ENCODE peak calls at places on chromosomes 4 and X, in six cellular contexts. One of them, this sample, is unnamed.

GRCh38 chrX:110293658-110294453 is 24.0 kb downstream of the AMMECR1 start:
- DNase-seq in OCI-LY7: no peak
- DNase-seq in fibroblast of lung: peak; percentile 24
- DNase-seq in astrocyte: no peak
- DNase-seq in A549: no peak
- DNase-seq in IMR-90: peak; percentile 46
- DNase-seq in this sample: no peak

GRCh38 chrX:144335402-144335801 is 451.5 kb downstream of the UBE2NL start:
- DNase-seq in IMR-90: no peak
- DNase-seq in astrocyte: no peak
- DNase-seq in fibroblast of lung: no peak
- DNase-seq in A549: no peak
- DNase-seq in OCI-LY7: no peak
- DNase-seq in this sample: no peak

GRCh38 chr4:26248647-26249046 is 72.2 kb upstream of the RBPJ start:
- DNase-seq in IMR-90: peak; percentile 88
- DNase-seq in astrocyte: peak; percentile 51
- DNase-seq in OCI-LY7: no peak
- DNase-seq in A549: no peak
- DNase-seq in fibroblast of lung: peak; percentile 93
- DNase-seq in this sample: no peak

GRCh38 chrX:152735101-152735500 is 1.5 kb downstream of the MAGEA12 start:
- DNase-seq in IMR-90: no peak
- DNase-seq in A549: no peak
- DNase-seq in OCI-LY7: no peak
- DNase-seq in fibroblast of lung: no peak
- DNase-seq in astrocyte: no peak
- DNase-seq in this sample: no peak

GRCh38 chr4:8185280-8185679 is 13.8 kb upstream of the SH3TC1 start:
- DNase-seq in OCI-LY7: no peak
- DNase-seq in astrocyte: peak; percentile 85
- DNase-seq in IMR-90: peak; percentile 84
- DNase-seq in A549: no peak
- DNase-seq in fibroblast of lung: peak; percentile 51
- DNase-seq in this sample: peak; percentile 98

GRCh38 chr4:121958777-121959176 is 6.9 kb upstream of the TRPC3 start:
- DNase-seq in IMR-90: no peak
- DNase-seq in A549: no peak
- DNase-seq in astrocyte: no peak
- DNase-seq in fibroblast of lung: no peak
- DNase-seq in OCI-LY7: no peak
- DNase-seq in this sample: no peak

GRCh38 chrX:19772306-19772705 is 115.1 kb downstream of the SH3KBP1 start:
- DNase-seq in IMR-90: peak; percentile 38
- DNase-seq in A549: no peak
- DNase-seq in fibroblast of lung: peak; percentile 50
- DNase-seq in astrocyte: no peak
- DNase-seq in OCI-LY7: no peak
- DNase-seq in this sample: peak; percentile 73

GRCh38 chr4:128519163-128519810 is 231.7 kb upstream of the PGRMC2 start:
- DNase-seq in A549: no peak
- DNase-seq in astrocyte: peak; percentile 61
- DNase-seq in OCI-LY7: no peak
- DNase-seq in IMR-90: peak; percentile 23
- DNase-seq in fibroblast of lung: peak; percentile 81
- DNase-seq in this sample: no peak

GRCh38 chr4:183797445-183798248 is 107.5 kb upstream of the STOX2 start:
- DNase-seq in astrocyte: peak; percentile 3
- DNase-seq in fibroblast of lung: peak; percentile 14
- DNase-seq in OCI-LY7: no peak
- DNase-seq in IMR-90: no peak
- DNase-seq in A549: peak; percentile 17
- DNase-seq in this sample: peak; percentile 85

GRCh38 chr4:114727426-114727825 is 128.8 kb downstream of the UGT8 start:
- DNase-seq in OCI-LY7: no peak
- DNase-seq in fibroblast of lung: no peak
- DNase-seq in IMR-90: no peak
- DNase-seq in astrocyte: no peak
- DNase-seq in A549: no peak
- DNase-seq in this sample: no peak

GRCh38 chr4:121072080-121072835 is at the start of gene NDNF:
- DNase-seq in IMR-90: peak; percentile 6
- DNase-seq in A549: no peak
- DNase-seq in astrocyte: peak; percentile 37
- DNase-seq in fibroblast of lung: peak; percentile 54
- DNase-seq in OCI-LY7: no peak
- DNase-seq in this sample: peak; percentile 85

GRCh38 chr4:8373973-8374545 is 66.5 kb downstream of the ACOX3 start:
- DNase-seq in IMR-90: no peak
- DNase-seq in A549: no peak
- DNase-seq in fibroblast of lung: no peak
- DNase-seq in OCI-LY7: no peak
- DNase-seq in astrocyte: no peak
- DNase-seq in this sample: peak; percentile 31

GRCh38 chrX:27890611-27891010 is 82.8 kb downstream of the MAGEB10 start:
- DNase-seq in A549: peak; percentile 6
- DNase-seq in astrocyte: peak; percentile 69
- DNase-seq in OCI-LY7: no peak
- DNase-seq in fibroblast of lung: peak; percentile 64
- DNase-seq in IMR-90: peak; percentile 82
- DNase-seq in this sample: no peak

GRCh38 chr4:91829531-91829930 is 474.2 kb upstream of the GRID2 start:
- DNase-seq in OCI-LY7: no peak
- DNase-seq in astrocyte: peak; percentile 19
- DNase-seq in A549: no peak
- DNase-seq in IMR-90: no peak
- DNase-seq in fibroblast of lung: no peak
- DNase-seq in this sample: no peak

GRCh38 chr4:66372706-66373105 is 702.4 kb upstream of the EPHA5 start:
- DNase-seq in OCI-LY7: no peak
- DNase-seq in IMR-90: peak; percentile 2
- DNase-seq in A549: no peak
- DNase-seq in astrocyte: no peak
- DNase-seq in fibroblast of lung: no peak
- DNase-seq in this sample: no peak

GRCh38 chrX:39008554-39008953 is 207.3 kb downstream of the MID1IP1 start:
- DNase-seq in IMR-90: no peak
- DNase-seq in fibroblast of lung: no peak
- DNase-seq in A549: no peak
- DNase-seq in astrocyte: no peak
- DNase-seq in OCI-LY7: no peak
- DNase-seq in this sample: no peak

GRCh38 chrX:134868766-134869495 is 121.9 kb upstream of the SMIM10 start:
- DNase-seq in fibroblast of lung: peak; percentile 94
- DNase-seq in A549: no peak
- DNase-seq in OCI-LY7: no peak
- DNase-seq in IMR-90: peak; percentile 96
- DNase-seq in astrocyte: peak; percentile 93
- DNase-seq in this sample: peak; percentile 79
- H3K4me2 ChIP-seq in fibroblast of lung: no peak overlapping the region
- H3K4me2 ChIP-seq in A549: no peak overlapping the region
- H3K4me2 ChIP-seq in OCI-LY7: no peak overlapping the region
- H3K4me2 ChIP-seq in IMR-90: no peak overlapping the region
- H3K4me2 ChIP-seq in astrocyte: peak overlapping the region; percentile 43
- H3K4me2 ChIP-seq in this sample: no peak overlapping the region

GRCh38 chr4:791866-792630 is 33.9 kb downstream of the CPLX1 start:
- DNase-seq in astrocyte: no peak
- DNase-seq in OCI-LY7: no peak
- DNase-seq in IMR-90: no peak
- DNase-seq in fibroblast of lung: no peak
- DNase-seq in A549: no peak
- DNase-seq in this sample: peak; percentile 87
- H3K4me2 ChIP-seq in astrocyte: peak overlapping the region; percentile 52
- H3K4me2 ChIP-seq in OCI-LY7: peak overlapping the region; percentile 66
- H3K4me2 ChIP-seq in IMR-90: no peak overlapping the region
- H3K4me2 ChIP-seq in fibroblast of lung: peak overlapping the region; percentile 13
- H3K4me2 ChIP-seq in A549: peak overlapping the region; percentile 50
- H3K4me2 ChIP-seq in this sample: no peak overlapping the region

DNA sequence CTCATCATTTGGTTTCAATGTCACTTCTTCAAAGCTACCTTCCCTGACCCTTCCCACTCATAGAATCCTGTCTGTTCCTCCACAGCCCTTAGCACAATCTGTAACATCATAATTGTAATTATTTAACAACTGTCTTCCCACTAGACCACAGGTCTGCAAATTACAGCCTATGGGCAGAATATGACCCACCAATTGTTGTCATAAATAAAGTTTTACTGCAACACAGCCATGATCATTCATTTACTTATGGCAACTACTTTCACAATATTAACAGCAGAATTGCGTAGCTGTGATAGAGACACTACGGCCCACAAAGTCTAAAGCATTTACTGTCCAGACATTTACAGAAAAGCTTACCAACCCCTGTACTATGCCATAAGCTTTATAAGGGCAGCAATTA is 15.9 kb downstream of the USP46 start:
- DNase-seq in astrocyte: no peak
- DNase-seq in A549: no peak
- DNase-seq in OCI-LY7: no peak
- DNase-seq in IMR-90: no peak
- DNase-seq in fibroblast of lung: no peak
- DNase-seq in this sample: no peak
- H3K4me2 ChIP-seq in astrocyte: no peak overlapping the region
- H3K4me2 ChIP-seq in A549: no peak overlapping the region
- H3K4me2 ChIP-seq in OCI-LY7: no peak overlapping the region
- H3K4me2 ChIP-seq in IMR-90: no peak overlapping the region
- H3K4me2 ChIP-seq in fibroblast of lung: no peak overlapping the region
- H3K4me2 ChIP-seq in this sample: no peak overlapping the region

DNA sequence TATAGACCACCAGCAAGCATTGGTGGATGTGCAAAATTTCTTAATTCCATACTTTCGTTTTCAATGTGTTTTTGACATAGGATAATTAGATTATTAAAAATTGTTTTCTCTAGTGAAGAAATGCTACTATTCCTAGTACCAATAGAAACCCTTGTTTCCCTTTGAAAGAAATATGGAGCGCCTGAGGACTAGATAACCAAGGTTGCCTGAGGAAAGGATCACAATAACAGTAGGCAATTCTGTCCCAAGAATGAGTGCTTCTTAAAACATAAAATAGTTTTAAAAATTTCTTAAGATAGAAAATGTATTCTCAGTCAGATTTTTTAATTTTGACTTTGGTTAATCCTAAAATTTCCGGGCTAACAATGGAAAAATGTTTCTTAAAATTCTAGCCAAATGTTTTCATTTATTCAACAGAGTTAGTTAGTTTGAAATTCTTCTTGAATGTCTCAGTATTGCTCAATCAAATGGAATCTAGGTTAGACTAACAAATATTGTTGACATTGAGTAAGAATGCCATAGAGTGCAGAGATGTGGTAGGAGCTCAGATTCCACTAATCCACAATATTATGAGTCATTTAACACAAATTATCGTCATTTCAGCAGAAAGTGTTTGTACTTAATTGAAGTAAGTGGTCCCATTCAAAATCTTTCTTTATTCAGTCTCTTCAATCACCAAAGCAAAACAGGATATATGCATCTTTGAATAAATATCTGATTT is 666.0 kb downstream of the GRID2 start:
- DNase-seq in A549: peak; percentile 14
- DNase-seq in fibroblast of lung: peak; percentile 95
- DNase-seq in IMR-90: peak; percentile 94
- DNase-seq in OCI-LY7: no peak
- DNase-seq in astrocyte: peak; percentile 97
- DNase-seq in this sample: peak; percentile 58
- H3K4me2 ChIP-seq in A549: peak overlapping the region; percentile 65
- H3K4me2 ChIP-seq in fibroblast of lung: peak overlapping the region; percentile 13
- H3K4me2 ChIP-seq in IMR-90: no peak overlapping the region
- H3K4me2 ChIP-seq in OCI-LY7: no peak overlapping the region
- H3K4me2 ChIP-seq in astrocyte: no peak overlapping the region
- H3K4me2 ChIP-seq in this sample: no peak overlapping the region

DNA sequence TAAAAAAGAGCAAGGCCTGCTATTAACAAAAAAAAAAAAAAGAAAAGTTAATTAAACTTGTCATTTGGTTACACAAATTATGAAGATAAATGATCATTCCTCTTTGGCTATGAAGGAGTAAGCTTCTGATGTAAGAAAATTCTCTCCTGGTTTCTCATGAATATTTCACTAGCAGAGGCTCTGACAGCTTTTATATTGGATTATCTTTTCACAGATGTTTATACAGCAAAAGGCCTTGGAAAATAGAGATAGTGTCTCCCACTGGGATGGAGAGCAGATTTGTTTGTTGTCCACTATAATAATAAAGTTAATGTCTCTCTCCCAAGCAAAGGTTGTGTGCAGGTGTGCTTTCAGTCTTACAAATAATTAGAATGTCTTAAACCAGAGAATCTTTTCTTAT is 40.7 kb upstream of the PDGFC start:
- DNase-seq in OCI-LY7: no peak
- DNase-seq in fibroblast of lung: no peak
- DNase-seq in astrocyte: peak; percentile 33
- DNase-seq in A549: no peak
- DNase-seq in IMR-90: no peak
- DNase-seq in this sample: no peak
- H3K4me2 ChIP-seq in OCI-LY7: no peak overlapping the region
- H3K4me2 ChIP-seq in fibroblast of lung: no peak overlapping the region
- H3K4me2 ChIP-seq in astrocyte: peak overlapping the region; percentile 45
- H3K4me2 ChIP-seq in A549: no peak overlapping the region
- H3K4me2 ChIP-seq in IMR-90: no peak overlapping the region
- H3K4me2 ChIP-seq in this sample: no peak overlapping the region

GRCh38 chrX:115036029-115036428 is 18.6 kb upstream of the IL13RA2 start:
- DNase-seq in fibroblast of lung: no peak
- DNase-seq in A549: no peak
- DNase-seq in astrocyte: no peak
- DNase-seq in OCI-LY7: no peak
- DNase-seq in IMR-90: no peak
- DNase-seq in this sample: no peak

GRCh38 chrX:115029869-115030564 is 12.6 kb upstream of the IL13RA2 start:
- DNase-seq in fibroblast of lung: no peak
- DNase-seq in A549: no peak
- DNase-seq in IMR-90: no peak
- DNase-seq in astrocyte: no peak
- DNase-seq in OCI-LY7: no peak
- DNase-seq in this sample: no peak

GRCh38 chrX:115030635-115031034 is 13.2 kb upstream of the IL13RA2 start:
- DNase-seq in IMR-90: no peak
- DNase-seq in OCI-LY7: no peak
- DNase-seq in A549: no peak
- DNase-seq in astrocyte: no peak
- DNase-seq in fibroblast of lung: no peak
- DNase-seq in this sample: no peak

DNA sequence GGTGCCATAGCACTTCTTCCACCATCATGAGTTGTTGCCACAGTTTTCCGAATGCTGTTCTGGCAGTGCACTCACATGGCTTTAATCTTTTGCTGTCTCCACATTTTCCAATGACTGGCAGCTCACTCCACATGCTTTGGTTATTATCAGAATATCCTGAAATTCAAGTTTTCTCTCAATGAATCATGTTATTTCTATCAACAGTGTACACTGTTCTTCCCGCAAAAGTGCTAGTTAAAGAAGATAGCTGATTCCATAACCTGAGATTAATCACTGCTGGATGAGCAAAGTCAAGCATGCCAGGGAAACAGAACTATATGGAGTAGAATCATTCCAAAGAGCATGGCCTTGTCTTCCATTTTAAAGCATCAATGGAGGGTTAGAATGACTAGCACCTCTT is 14.6 kb upstream of the IL13RA2 start:
- DNase-seq in astrocyte: no peak
- DNase-seq in IMR-90: no peak
- DNase-seq in OCI-LY7: no peak
- DNase-seq in A549: no peak
- DNase-seq in fibroblast of lung: no peak
- DNase-seq in this sample: no peak
- H3K4me2 ChIP-seq in astrocyte: no peak overlapping the region
- H3K4me2 ChIP-seq in IMR-90: no peak overlapping the region
- H3K4me2 ChIP-seq in OCI-LY7: no peak overlapping the region
- H3K4me2 ChIP-seq in A549: no peak overlapping the region
- H3K4me2 ChIP-seq in fibroblast of lung: no peak overlapping the region
- H3K4me2 ChIP-seq in this sample: no peak overlapping the region

This sample was measured in osteoblast.